ENCODE peak calls at places on chromosomes 7 and 10, in nine cellular contexts. C, I, Z, Y, G, T, B, X and E are unnamed samples.

GRCh38 chr10:30986027-30986672 is 45.5 kb downstream of the ZNF438 start:
- DNase-seq in Y (no peak), G (no peak), T (no peak), X (no peak), I (no peak), B (no peak), C (no peak), Z (no peak), E (no peak)

GRCh38 chr7:2864999-2865670 is 21.0 kb upstream of the GNA12 start:
- DNase-seq in Y (peak; percentile 62), B (peak; percentile 88), I (peak; percentile 84), G (peak; percentile 46), C (no peak), X (peak; percentile 72), T (no peak), Z (peak; percentile 69), E (no peak)

GRCh38 chr10:14481752-14482151 is 151.0 kb upstream of the FRMD4A start:
- DNase-seq in C (no peak), Y (peak; percentile 30), I (no peak), Z (no peak), X (no peak), B (no peak), G (no peak), T (no peak), E (peak; percentile 56)

GRCh38 chr10:119375574-119376265 is 166.8 kb downstream of the RGS10 start:
- DNase-seq in Z (no peak), G (no peak), T (no peak), X (no peak), Y (no peak), B (no peak), I (no peak), C (peak; percentile 32), E (no peak)

GRCh38 chr10:125283191-125283590 is 122.8 kb upstream of the CTBP2 start:
- DNase-seq in C (no peak), Y (no peak), I (no peak), X (no peak), B (peak; percentile 28), T (no peak), Z (no peak), G (no peak), E (no peak)

GRCh38 chr10:5509236-5509635 is 9.9 kb upstream of the CALML5 start:
- DNase-seq in Z (no peak), X (no peak), I (no peak), T (no peak), Y (no peak), B (no peak), C (no peak), G (no peak), E (no peak)

GRCh38 chr10:31739759-31740158 is 188.9 kb downstream of the ARHGAP12 start:
- DNase-seq in I (peak; percentile 31), Y (peak; percentile 47), B (no peak), X (no peak), C (no peak), Z (no peak), G (no peak), T (no peak), E (no peak)

GRCh38 chr7:126228356-126229061 is 1024.2 kb downstream of the GRM8 start:
- DNase-seq in G (no peak), X (no peak), Y (no peak), C (no peak), I (no peak), Z (no peak), T (no peak), B (no peak), E (no peak)

GRCh38 chr10:109891105-109891504 is 32.2 kb downstream of the XPNPEP1 start:
- DNase-seq in I (no peak), T (no peak), X (no peak), G (no peak), Z (no peak), B (no peak), Y (no peak), C (no peak), E (no peak)

GRCh38 chr10:8365935-8366911 is 311.7 kb downstream of the GATA3 start:
- DNase-seq in B (no peak), X (peak; percentile 56), Z (peak; percentile 99), Y (no peak), G (no peak), T (no peak), I (no peak), C (no peak), E (no peak)

GRCh38 chr7:7628476-7628875 is 12.1 kb upstream of the UMAD1 start:
- DNase-seq in C (no peak), I (no peak), B (no peak), T (no peak), G (no peak), Y (no peak), Z (no peak), X (no peak), E (no peak)

GRCh38 chr10:78688945-78689935 is 379.5 kb upstream of the ZMIZ1 start:
- DNase-seq in G (no peak), Y (no peak), I (peak; percentile 23), Z (no peak), X (no peak), T (peak; percentile 33), B (peak; percentile 6), C (peak; percentile 64), E (peak; percentile 73)

GRCh38 chr10:133459454-133460207 is 5.9 kb downstream of the SCART1 start:
- DNase-seq in C (no peak), T (no peak), B (peak; percentile 15), Z (no peak), I (no peak), G (no peak), X (no peak), Y (no peak), E (peak; percentile 26)

GRCh38 chr7:87047-87446 is 105.3 kb upstream of the FAM20C start:
- DNase-seq in B (no peak), Y (no peak), G (no peak), Z (no peak), I (no peak), C (no peak), T (no peak), X (no peak), E (no peak)

GRCh38 chr10:125341611-125342010 is 181.2 kb upstream of the CTBP2 start:
- DNase-seq in X (no peak), Z (no peak), Y (no peak), I (no peak), C (no peak), T (no peak), B (no peak), G (no peak), E (no peak)

GRCh38 chr10:79340646-79341244 is 6.5 kb upstream of the PPIF start:
- DNase-seq in G (no peak), C (no peak), I (no peak), T (no peak), Z (no peak), Y (no peak), X (no peak), B (no peak), E (no peak)

GRCh38 chr7:105270117-105270516 is 118.6 kb downstream of the SRPK2 start:
- DNase-seq in C (no peak), B (peak; percentile 51), X (peak; percentile 28), Y (no peak), Z (no peak), G (no peak), T (no peak), I (no peak), E (no peak)

DNA sequence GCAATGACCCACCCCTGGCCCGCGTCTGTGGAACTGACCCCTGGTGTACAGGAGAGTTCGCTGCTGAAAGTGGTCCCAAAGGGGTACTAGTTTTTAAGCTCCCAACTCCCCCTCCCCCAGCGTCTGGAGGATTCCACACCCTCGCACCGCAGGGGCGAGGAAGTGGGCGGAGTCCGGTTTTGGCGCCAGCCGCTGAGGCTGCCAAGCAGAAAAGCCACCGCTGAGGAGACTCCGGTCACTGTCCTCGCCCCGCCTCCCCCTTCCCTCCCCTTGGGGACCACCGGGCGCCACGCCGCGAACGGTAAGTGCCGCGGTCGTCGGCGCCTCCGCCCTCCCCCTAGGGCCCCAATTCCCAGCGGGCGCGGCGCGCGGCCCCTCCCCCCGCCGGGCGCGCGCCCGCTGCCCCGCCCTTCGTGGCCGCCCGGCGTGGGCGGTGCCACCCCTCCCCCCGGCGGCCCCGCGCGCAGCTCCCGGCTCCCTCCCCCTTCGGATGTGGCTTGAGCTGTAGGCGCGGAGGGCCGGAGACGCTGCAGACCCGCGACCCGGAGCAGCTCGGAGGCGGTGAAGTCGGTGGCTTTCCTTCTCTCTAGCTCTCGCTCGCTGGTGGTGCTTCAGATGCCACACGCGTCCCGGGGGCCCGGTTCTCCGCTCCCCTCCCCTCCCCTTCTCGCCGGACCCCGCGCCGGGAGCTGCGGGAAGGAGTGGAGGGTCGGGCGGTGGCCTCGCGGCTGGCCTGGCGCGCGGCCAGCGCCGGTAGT is at the start of gene CBX3:
- DNase-seq in I (peak; percentile 97), C (peak; percentile 82), T (peak; percentile 34), Y (peak; percentile 92), B (peak; percentile 96), Z (peak; percentile 92), X (peak; percentile 90), G (peak; percentile 91), E (peak; percentile 68)
- H3K4me3 ChIP-seq in I (peak within 1 kb of the TSS; percentile 91), C (peak within 1 kb of the TSS; percentile 98), T (peak within 1 kb of the TSS; percentile 98), Y (peak within 1 kb of the TSS; percentile 86), B (peak within 1 kb of the TSS; percentile 71), Z (peak within 1 kb of the TSS; percentile 92), X (peak within 1 kb of the TSS; percentile 95), G (peak within 1 kb of the TSS; percentile 75), E (peak within 1 kb of the TSS; percentile 95)

DNA sequence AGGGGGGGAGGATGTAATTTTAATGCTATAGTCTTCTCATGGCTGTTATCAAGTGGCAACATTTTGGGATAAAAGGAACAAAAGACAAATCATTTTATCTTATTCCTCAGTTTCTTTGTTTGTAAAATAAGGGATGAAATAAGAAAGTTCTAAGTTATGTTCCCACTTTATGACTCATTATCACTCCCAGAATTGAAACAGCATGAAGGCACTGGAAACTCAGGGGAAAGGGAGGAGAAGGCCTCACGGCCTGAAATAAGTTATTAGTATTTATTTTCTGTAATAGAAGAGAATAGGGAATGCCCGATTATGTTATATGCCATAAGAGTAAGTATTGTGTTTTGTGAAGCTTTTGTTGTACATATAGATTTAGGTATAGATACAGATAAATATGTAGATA is 85.0 kb upstream of the NAMPT start:
- DNase-seq in I (no peak), B (no peak), C (no peak), X (no peak), Z (no peak), Y (no peak), T (no peak), G (no peak), E (no peak)
- TF ChIP-seq CTCF in I (no peak), B (no peak), C (no peak), X (no peak), Z (no peak), Y (no peak), T (no peak), G (no peak), E (no peak)

DNA sequence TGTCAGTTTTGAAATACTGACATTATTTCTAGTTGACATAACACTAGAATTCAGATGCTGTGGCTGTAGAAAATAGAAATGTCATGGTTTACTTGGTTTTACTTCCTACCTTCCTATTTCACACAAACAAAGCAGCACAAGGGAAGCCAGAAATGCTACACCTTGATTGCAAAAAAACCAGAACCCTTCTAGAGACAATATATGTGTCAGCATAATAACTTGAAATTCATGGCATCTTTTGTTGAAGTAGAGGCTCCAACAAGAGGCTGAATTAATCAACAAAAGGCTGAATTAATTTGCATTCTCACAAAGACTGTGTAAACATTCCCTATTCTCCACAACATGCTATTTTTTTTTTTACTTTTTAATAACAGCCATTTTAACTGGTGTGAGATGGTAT is 25.2 kb downstream of the ZNF117 start:
- DNase-seq in T (no peak), I (no peak), B (no peak), Z (no peak), C (no peak), Y (no peak), G (no peak), X (no peak), E (no peak)
- H3K27ac ChIP-seq in T (no peak overlapping the region), I (no peak overlapping the region), B (no peak overlapping the region), Z (no peak overlapping the region), C (no peak overlapping the region), Y (no peak overlapping the region), G (no peak overlapping the region), X (no peak overlapping the region), E (no peak overlapping the region)

GRCh38 chr7:70420263-70420662 is 711.7 kb upstream of the GALNT17 start:
- DNase-seq in X (no peak), I (no peak), T (no peak), Z (no peak), C (no peak), B (no peak), G (no peak), Y (no peak), E (no peak)
- H3K4me3 ChIP-seq in X (no peak overlapping the region), I (no peak overlapping the region), T (no peak overlapping the region), Z (no peak overlapping the region), C (no peak overlapping the region), B (no peak overlapping the region), G (no peak overlapping the region), Y (no peak overlapping the region), E (no peak overlapping the region)